ENCODE peak calls at places on chromosomes 13 and 19, in six cellular contexts. H is K562, U is HCT116, G is HepG2, O is H1, J is GM12878. F is an unnamed sample.

GRCh38 chr13:93234459-93234858 is 7.9 kb downstream of the GPC6 start:
- DNase-seq in O (no peak), U (no peak), G (no peak), J (no peak), H (no peak), F (no peak)

GRCh38 chr13:23987331-23987730 is 90.0 kb upstream of the C1QTNF9B start:
- DNase-seq in O (no peak), H (no peak), G (no peak), J (no peak), U (no peak), F (no peak)

GRCh38 chr19:16509141-16510061 is 13.2 kb downstream of the C19orf44 start:
- DNase-seq in U (no peak), O (no peak), H (no peak), G (no peak), J (no peak), F (peak)

GRCh38 chr19:57068921-57069697 is 50.7 kb upstream of the USP29 start:
- DNase-seq in O (no peak), H (no peak), G (peak), J (no peak), U (no peak), F (peak)

GRCh38 chr19:48982280-48982679 is 10.8 kb downstream of the GYS1 start:
- DNase-seq in H (no peak), O (no peak), U (no peak), J (no peak), G (no peak), F (no peak)

GRCh38 chr13:63472736-63473135 is 2057.1 kb upstream of the PCDH20 start:
- DNase-seq in U (no peak), O (no peak), H (no peak), G (no peak), J (no peak), F (no peak)

GRCh38 chr13:85828094-85828684 is 29.0 kb upstream of the SLITRK6 start:
- DNase-seq in H (no peak), J (no peak), G (peak), U (peak), O (no peak), F (peak)

GRCh38 chr13:27044837-27045570 is 126.6 kb downstream of the USP12 start:
- DNase-seq in G (no peak), J (peak), O (no peak), U (no peak), H (no peak), F (no peak)

GRCh38 chr13:108346376-108346775 is 76.9 kb downstream of the TNFSF13B start:
- DNase-seq in H (no peak), J (no peak), G (no peak), O (no peak), U (no peak), F (no peak)

GRCh38 chr19:46571495-46571894 is 29.6 kb upstream of the CALM3 start:
- DNase-seq in J (no peak), U (peak), G (peak), O (peak), H (peak), F (peak)

GRCh38 chr13:34243396-34243795 is 425.4 kb downstream of the RFC3 start:
- DNase-seq in U (no peak), O (no peak), H (no peak), G (no peak), J (no peak), F (no peak)

GRCh38 chr13:20175406-20175794 is 14.5 kb upstream of the GJA3 start:
- DNase-seq in G (no peak), J (no peak), O (no peak), H (no peak), U (no peak), F (no peak)
- H3K4me2 ChIP-seq in G (peak), J (peak), O (no peak), H (no peak), U (peak), F (peak)

DNA sequence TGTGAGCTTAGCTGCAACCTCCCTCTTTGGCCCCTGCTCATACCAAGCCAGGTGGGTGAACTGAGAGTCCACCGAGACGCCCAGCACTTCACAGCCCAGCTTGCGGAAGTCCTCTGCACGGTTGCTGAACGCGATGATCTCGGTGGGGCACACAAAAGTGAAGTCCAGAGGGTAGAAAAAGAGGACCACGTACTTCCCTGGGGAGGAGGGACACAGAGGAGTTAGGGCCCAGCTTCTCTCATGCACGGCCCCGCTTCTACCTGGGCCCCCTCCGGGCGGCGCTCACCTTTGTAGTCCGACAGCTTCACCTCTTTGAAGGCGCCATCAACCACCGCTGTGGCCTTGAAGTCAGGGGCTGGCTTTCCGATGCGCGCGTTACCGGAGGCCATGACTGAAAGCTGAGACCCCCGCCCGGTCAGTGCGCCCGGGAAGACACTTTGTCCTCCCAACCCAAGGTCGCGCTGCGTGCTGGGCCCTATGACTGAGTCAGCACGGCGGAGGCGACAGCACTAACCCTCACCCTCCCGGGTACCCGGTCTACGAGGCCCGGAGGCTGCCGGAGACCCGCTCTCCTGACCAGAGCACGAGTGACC is 631 bp downstream of the PRDX2 start:
- DNase-seq in G (peak), U (no peak), H (peak), J (no peak), O (no peak), F (peak)
- TF ChIP-seq SIN3A in G (no peak), U (no peak), H (no peak), J (no peak), O (peak), F (no peak)

GRCh38 chr19:7870571-7871279 is 3.5 kb downstream of the PRR36 start:
- DNase-seq in J (no peak), H (peak), G (peak), O (peak), U (peak), F (peak)
- H3K4me2 ChIP-seq in J (no peak), H (peak), G (peak), O (peak), U (peak), F (no peak)

DNA sequence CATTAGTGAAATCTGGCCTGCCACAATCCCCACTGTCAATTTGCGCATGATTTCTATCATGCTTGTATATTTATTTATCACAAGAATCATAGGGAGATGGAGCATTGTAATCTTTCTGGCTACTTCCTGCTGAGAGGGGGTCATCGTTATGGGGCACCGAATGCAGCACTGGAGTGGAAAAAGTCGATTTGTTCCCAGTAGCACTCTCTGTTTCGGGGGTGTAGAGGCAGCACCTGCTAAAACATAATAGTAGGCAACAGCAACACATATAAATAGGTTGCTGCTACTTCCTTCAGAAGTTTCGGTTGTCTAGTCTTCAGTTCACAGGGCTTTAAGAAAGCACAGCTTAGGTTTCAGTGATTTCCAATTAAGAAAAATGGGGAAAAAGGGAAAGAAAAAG is 23.4 kb upstream of the CEACAM21 start:
- DNase-seq in U (no peak), J (peak), O (no peak), H (no peak), G (no peak), F (no peak)
- TF ChIP-seq SIN3A in U (no peak), J (no peak), O (no peak), H (no peak), G (no peak), F (no peak)

F was measured in SK-N-SH.